ENCODE peak calls at places on chromosomes 3 and 15, in ten cellular contexts. P is RWPE2, V is OCI-LY7, M is kidney, N is NCI-H1092 treated with DMSO at 0.1 percent for 48 hours, D is mesendoderm, C is NCI-H2171 treated with DMSO at 0.1 percent for 48 hours, U is GM23338, B is NCI-H1105, S is iris pigment epithelial cell. R is an unnamed sample.

GRCh38 chr3:99780749-99781148 is 36.9 kb upstream of the CMSS1 start:
- DNase-seq in M (no peak), N (no peak), S (no peak), C (no peak), P (no peak), B (no peak), U (no peak), V (no peak), D (no peak), R (no peak)

GRCh38 chr3:167729591-167729990 is 5.1 kb downstream of the PDCD10 start:
- DNase-seq in V (peak), M (no peak), P (no peak), U (no peak), D (no peak), B (no peak), S (no peak), C (no peak), N (no peak), R (no peak)

GRCh38 chr15:101675015-101675414 is 22.8 kb upstream of the TM2D3 start:
- DNase-seq in P (no peak), M (no peak), N (no peak), S (peak), C (no peak), V (no peak), D (no peak), B (no peak), U (no peak), R (no peak)

GRCh38 chr3:50068134-50068533 is 20.6 kb upstream of the RBM5 start:
- DNase-seq in C (no peak), V (no peak), P (no peak), D (no peak), S (peak), B (no peak), U (no peak), N (no peak), M (no peak), R (no peak)

GRCh38 chr15:47551079-47551478 is 166.2 kb upstream of the SEMA6D start:
- DNase-seq in C (no peak), U (peak), D (peak), B (no peak), M (no peak), V (no peak), P (no peak), S (no peak), N (no peak), R (no peak)

GRCh38 chr3:108099679-108100428 is 9.0 kb upstream of the CD47 start:
- DNase-seq in B (no peak), M (peak), D (no peak), V (no peak), S (no peak), U (no peak), N (no peak), C (peak), P (no peak), R (no peak)

GRCh38 chr15:68431792-68432401 is at the start of gene ITGA11:
- DNase-seq in D (peak), B (peak), P (peak), U (peak), M (peak), C (peak), S (peak), V (no peak), N (peak), R (no peak)

GRCh38 chr15:98980899-98981228 is 26.7 kb downstream of the PGPEP1L start:
- DNase-seq in B (no peak), C (no peak), V (no peak), S (no peak), N (no peak), P (no peak), D (no peak), M (no peak), U (no peak), R (no peak)

GRCh38 chr3:157516928-157517327 is 13.7 kb upstream of the VEPH1 start:
- DNase-seq in V (no peak), N (no peak), U (no peak), D (no peak), M (no peak), C (no peak), P (no peak), S (no peak), B (no peak), R (no peak)

GRCh38 chr3:59016930-59017616 is 32.8 kb downstream of the CFAP20DC start:
- DNase-seq in D (no peak), P (no peak), N (no peak), U (no peak), C (no peak), B (no peak), S (no peak), M (no peak), V (no peak), R (no peak)

GRCh38 chr3:107458871-107459270 is 63.9 kb upstream of the BBX start:
- DNase-seq in U (no peak), D (no peak), B (no peak), C (no peak), P (no peak), N (no peak), S (peak), M (no peak), V (no peak), R (no peak)

GRCh38 chr3:70531063-70531657 is 218.7 kb upstream of the MDFIC2 start:
- DNase-seq in M (no peak), U (peak), S (peak), D (peak), P (no peak), B (no peak), C (peak), N (peak), V (peak), R (no peak)

GRCh38 chr3:39150170-39150802 is 3.1 kb downstream of the CSRNP1 start:
- DNase-seq in D (no peak), V (no peak), C (peak), B (no peak), M (no peak), U (no peak), P (no peak), S (no peak), N (peak), R (no peak)

GRCh38 chr3:39519076-39519475 is 51.6 kb downstream of the MOBP start:
- DNase-seq in M (no peak), C (no peak), B (no peak), U (no peak), V (no peak), P (no peak), S (no peak), D (no peak), N (no peak), R (no peak)

GRCh38 chr3:129694228-129694627 is 87.8 kb upstream of the PLXND1 start:
- DNase-seq in V (no peak), P (peak), B (no peak), S (no peak), C (no peak), U (peak), M (no peak), D (peak), N (no peak), R (no peak)

GRCh38 chr15:31434418-31435255 is 108.0 kb downstream of the KLF13 start:
- DNase-seq in C (no peak), S (peak), B (no peak), V (peak), U (peak), M (peak), N (no peak), P (no peak), D (no peak), R (peak)

GRCh38 chr3:126952261-126952982 is 30.5 kb upstream of the PLXNA1 start:
- DNase-seq in B (no peak), M (peak), D (no peak), V (no peak), N (no peak), U (no peak), P (peak), C (no peak), S (no peak), R (no peak)

GRCh38 chr15:40323953-40324937 is 753 bp downstream of the INAFM2 start:
- DNase-seq in P (peak), S (no peak), M (peak), B (no peak), U (peak), C (peak), N (peak), D (no peak), V (no peak), R (peak)

GRCh38 chr15:83206971-83207621 is 527 bp downstream of the HDGFL3 start:
- DNase-seq in M (peak), V (peak), B (no peak), P (peak), C (no peak), N (peak), S (peak), U (peak), D (peak), R (peak)

GRCh38 chr3:43231276-43232000 is 54.9 kb upstream of the SNRK start:
- DNase-seq in B (no peak), C (no peak), S (peak), D (peak), N (no peak), P (no peak), U (no peak), V (no peak), M (no peak), R (no peak)

GRCh38 chr15:77804210-77804609 is 171.5 kb upstream of the LINGO1 start:
- DNase-seq in N (no peak), V (no peak), S (no peak), D (peak), B (no peak), C (no peak), U (peak), M (no peak), P (no peak), R (no peak)

GRCh38 chr3:136567599-136568188 is 184.5 kb downstream of the STAG1 start:
- DNase-seq in C (no peak), S (no peak), M (no peak), D (peak), U (no peak), P (no peak), V (no peak), N (no peak), B (no peak), R (no peak)

GRCh38 chr3:106825962-106826605 is 551.2 kb upstream of the CCDC54 start:
- DNase-seq in U (peak), P (no peak), S (peak), N (no peak), M (no peak), C (peak), B (no peak), D (peak), V (no peak), R (no peak)

GRCh38 chr3:48428863-48429415 is 947 bp downstream of the PLXNB1 start:
- DNase-seq in P (peak), U (peak), B (no peak), N (peak), V (no peak), D (peak), C (peak), S (peak), M (peak), R (no peak)

GRCh38 chr15:50681467-50681866 is 5.1 kb downstream of the TRPM7 start:
- DNase-seq in D (no peak), S (no peak), U (no peak), N (no peak), M (no peak), P (no peak), C (no peak), V (no peak), B (no peak), R (no peak)

R was measured in activated CD4-positive, alpha-beta memory T cell treated with anti-CD3 and anti-CD28 coated beads for 36 hours.